ENCODE peak calls at places on chromosomes 3 and 15, in ten cellular contexts. One of them, this sample, is unnamed.

GRCh38 chr3:14768182-14768790 is 50.5 kb upstream of the FGD5 start:
- DNase-seq in breast epithelium: no peak
- DNase-seq in fibroblast of lung: no peak
- DNase-seq in RWPE1: no peak
- DNase-seq in GM20000: no peak
- DNase-seq in AG09309: no peak
- DNase-seq in BJ: no peak
- DNase-seq in endothelial cell: no peak
- DNase-seq in suprapubic skin: no peak
- DNase-seq in neural crest cell: no peak
- DNase-seq in this sample: no peak

GRCh38 chr3:32249184-32249782 is 10.8 kb downstream of the CMTM8 start:
- DNase-seq in breast epithelium: no peak
- DNase-seq in fibroblast of lung: peak
- DNase-seq in RWPE1: peak
- DNase-seq in GM20000: no peak
- DNase-seq in AG09309: peak
- DNase-seq in BJ: peak
- DNase-seq in endothelial cell: no peak
- DNase-seq in suprapubic skin: no peak
- DNase-seq in neural crest cell: no peak
- DNase-seq in this sample: peak

GRCh38 chr3:42505849-42506410 is 3.5 kb downstream of the VIPR1 start:
- DNase-seq in breast epithelium: peak
- DNase-seq in fibroblast of lung: no peak
- DNase-seq in RWPE1: no peak
- DNase-seq in GM20000: no peak
- DNase-seq in AG09309: no peak
- DNase-seq in BJ: no peak
- DNase-seq in endothelial cell: no peak
- DNase-seq in suprapubic skin: peak
- DNase-seq in neural crest cell: no peak
- DNase-seq in this sample: no peak

GRCh38 chr15:32979710-32980109 is 214.8 kb downstream of the FMN1 start:
- DNase-seq in breast epithelium: no peak
- DNase-seq in fibroblast of lung: peak
- DNase-seq in RWPE1: no peak
- DNase-seq in GM20000: no peak
- DNase-seq in AG09309: peak
- DNase-seq in BJ: peak
- DNase-seq in endothelial cell: no peak
- DNase-seq in suprapubic skin: no peak
- DNase-seq in neural crest cell: no peak
- DNase-seq in this sample: peak

GRCh38 chr15:57446393-57446792 is 70.1 kb downstream of the CGNL1 start:
- DNase-seq in breast epithelium: no peak
- DNase-seq in fibroblast of lung: no peak
- DNase-seq in RWPE1: no peak
- DNase-seq in GM20000: no peak
- DNase-seq in AG09309: no peak
- DNase-seq in BJ: no peak
- DNase-seq in endothelial cell: no peak
- DNase-seq in suprapubic skin: no peak
- DNase-seq in neural crest cell: no peak
- DNase-seq in this sample: no peak

GRCh38 chr15:42100021-42100800 is 5.8 kb upstream of the PLA2G4D start:
- DNase-seq in breast epithelium: no peak
- DNase-seq in fibroblast of lung: peak
- DNase-seq in RWPE1: no peak
- DNase-seq in GM20000: no peak
- DNase-seq in AG09309: no peak
- DNase-seq in BJ: no peak
- DNase-seq in endothelial cell: no peak
- DNase-seq in suprapubic skin: no peak
- DNase-seq in neural crest cell: no peak
- DNase-seq in this sample: no peak

GRCh38 chr3:51382076-51382745 is 2.9 kb upstream of the MANF start:
- DNase-seq in breast epithelium: no peak
- DNase-seq in fibroblast of lung: no peak
- DNase-seq in RWPE1: no peak
- DNase-seq in GM20000: no peak
- DNase-seq in AG09309: no peak
- DNase-seq in BJ: no peak
- DNase-seq in endothelial cell: no peak
- DNase-seq in suprapubic skin: peak
- DNase-seq in neural crest cell: no peak
- DNase-seq in this sample: no peak

GRCh38 chr3:72738752-72739520 is 109.3 kb downstream of the SHQ1 start:
- DNase-seq in breast epithelium: peak
- DNase-seq in fibroblast of lung: peak
- DNase-seq in RWPE1: peak
- DNase-seq in GM20000: peak
- DNase-seq in AG09309: no peak
- DNase-seq in BJ: no peak
- DNase-seq in endothelial cell: peak
- DNase-seq in suprapubic skin: no peak
- DNase-seq in neural crest cell: peak
- DNase-seq in this sample: no peak

GRCh38 chr15:47934342-47934741 is 186.4 kb upstream of the SLC24A5 start:
- DNase-seq in breast epithelium: no peak
- DNase-seq in fibroblast of lung: no peak
- DNase-seq in RWPE1: no peak
- DNase-seq in GM20000: no peak
- DNase-seq in AG09309: no peak
- DNase-seq in BJ: no peak
- DNase-seq in endothelial cell: no peak
- DNase-seq in suprapubic skin: no peak
- DNase-seq in neural crest cell: no peak
- DNase-seq in this sample: no peak

GRCh38 chr15:69843927-69844326 is 253.8 kb downstream of the TLE3 start:
- DNase-seq in breast epithelium: no peak
- DNase-seq in fibroblast of lung: no peak
- DNase-seq in RWPE1: no peak
- DNase-seq in GM20000: no peak
- DNase-seq in AG09309: no peak
- DNase-seq in BJ: no peak
- DNase-seq in endothelial cell: no peak
- DNase-seq in suprapubic skin: no peak
- DNase-seq in neural crest cell: no peak
- DNase-seq in this sample: no peak

GRCh38 chr15:69838951-69839350 is 258.8 kb downstream of the TLE3 start:
- DNase-seq in breast epithelium: no peak
- DNase-seq in fibroblast of lung: no peak
- DNase-seq in RWPE1: no peak
- DNase-seq in GM20000: no peak
- DNase-seq in AG09309: no peak
- DNase-seq in BJ: no peak
- DNase-seq in endothelial cell: no peak
- DNase-seq in suprapubic skin: no peak
- DNase-seq in neural crest cell: no peak
- DNase-seq in this sample: no peak

GRCh38 chr15:69843267-69843666 is 254.4 kb downstream of the TLE3 start:
- DNase-seq in breast epithelium: no peak
- DNase-seq in fibroblast of lung: no peak
- DNase-seq in RWPE1: no peak
- DNase-seq in GM20000: no peak
- DNase-seq in AG09309: no peak
- DNase-seq in BJ: no peak
- DNase-seq in endothelial cell: no peak
- DNase-seq in suprapubic skin: no peak
- DNase-seq in neural crest cell: no peak
- DNase-seq in this sample: no peak

GRCh38 chr15:69842851-69843250 is 254.9 kb downstream of the TLE3 start:
- DNase-seq in breast epithelium: no peak
- DNase-seq in fibroblast of lung: no peak
- DNase-seq in RWPE1: no peak
- DNase-seq in GM20000: no peak
- DNase-seq in AG09309: no peak
- DNase-seq in BJ: no peak
- DNase-seq in endothelial cell: no peak
- DNase-seq in suprapubic skin: no peak
- DNase-seq in neural crest cell: no peak
- DNase-seq in this sample: no peak

GRCh38 chr15:69841046-69841828 is 256.5 kb downstream of the TLE3 start:
- DNase-seq in breast epithelium: no peak
- DNase-seq in fibroblast of lung: no peak
- DNase-seq in RWPE1: no peak
- DNase-seq in GM20000: no peak
- DNase-seq in AG09309: no peak
- DNase-seq in BJ: no peak
- DNase-seq in endothelial cell: no peak
- DNase-seq in suprapubic skin: no peak
- DNase-seq in neural crest cell: no peak
- DNase-seq in this sample: no peak
- TF ChIP-seq CTCF in breast epithelium: no peak
- TF ChIP-seq CTCF in fibroblast of lung: no peak
- TF ChIP-seq CTCF in RWPE1: no peak
- TF ChIP-seq CTCF in GM20000: no peak
- TF ChIP-seq CTCF in AG09309: no peak
- TF ChIP-seq CTCF in BJ: no peak
- TF ChIP-seq CTCF in endothelial cell: no peak
- TF ChIP-seq CTCF in suprapubic skin: no peak
- TF ChIP-seq CTCF in neural crest cell: no peak
- TF ChIP-seq CTCF in this sample: no peak

DNA sequence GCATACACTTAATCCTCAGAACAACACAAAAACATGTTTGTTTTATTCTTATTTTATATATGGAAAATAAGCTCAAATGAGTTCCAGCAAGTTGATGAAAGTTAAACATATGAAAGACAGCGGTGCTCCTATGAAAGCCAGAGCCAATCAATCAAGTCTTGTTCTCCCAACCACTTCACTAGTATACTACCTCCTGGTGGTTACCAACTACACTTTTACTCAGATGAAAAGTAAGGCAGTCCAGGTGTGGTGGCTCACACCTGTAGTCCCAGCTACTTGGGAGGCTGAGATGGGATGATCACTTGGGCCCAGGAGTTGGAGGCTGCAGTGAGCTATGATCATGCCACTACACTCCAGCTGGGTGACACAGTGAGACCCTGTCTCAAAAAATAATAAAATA is 66.0 kb downstream of the MAGI1 start:
- DNase-seq in breast epithelium: no peak
- DNase-seq in fibroblast of lung: no peak
- DNase-seq in RWPE1: no peak
- DNase-seq in GM20000: no peak
- DNase-seq in AG09309: no peak
- DNase-seq in BJ: no peak
- DNase-seq in endothelial cell: no peak
- DNase-seq in suprapubic skin: no peak
- DNase-seq in neural crest cell: no peak
- DNase-seq in this sample: no peak
- TF ChIP-seq CTCF in breast epithelium: no peak
- TF ChIP-seq CTCF in fibroblast of lung: no peak
- TF ChIP-seq CTCF in RWPE1: no peak
- TF ChIP-seq CTCF in GM20000: no peak
- TF ChIP-seq CTCF in AG09309: no peak
- TF ChIP-seq CTCF in BJ: no peak
- TF ChIP-seq CTCF in endothelial cell: no peak
- TF ChIP-seq CTCF in suprapubic skin: no peak
- TF ChIP-seq CTCF in neural crest cell: no peak
- TF ChIP-seq CTCF in this sample: no peak

GRCh38 chr3:107189158-107189791 is 188.0 kb upstream of the CCDC54 start:
- DNase-seq in breast epithelium: no peak
- DNase-seq in fibroblast of lung: no peak
- DNase-seq in RWPE1: no peak
- DNase-seq in GM20000: no peak
- DNase-seq in AG09309: no peak
- DNase-seq in BJ: no peak
- DNase-seq in endothelial cell: no peak
- DNase-seq in suprapubic skin: no peak
- DNase-seq in neural crest cell: no peak
- DNase-seq in this sample: no peak

GRCh38 chr3:107188262-107188661 is 189.0 kb upstream of the CCDC54 start:
- DNase-seq in breast epithelium: no peak
- DNase-seq in fibroblast of lung: no peak
- DNase-seq in RWPE1: no peak
- DNase-seq in GM20000: no peak
- DNase-seq in AG09309: no peak
- DNase-seq in BJ: no peak
- DNase-seq in endothelial cell: no peak
- DNase-seq in suprapubic skin: no peak
- DNase-seq in neural crest cell: no peak
- DNase-seq in this sample: no peak

GRCh38 chr3:107184375-107184774 is 192.9 kb upstream of the CCDC54 start:
- DNase-seq in breast epithelium: no peak
- DNase-seq in fibroblast of lung: peak
- DNase-seq in RWPE1: no peak
- DNase-seq in GM20000: no peak
- DNase-seq in AG09309: peak
- DNase-seq in BJ: peak
- DNase-seq in endothelial cell: no peak
- DNase-seq in suprapubic skin: no peak
- DNase-seq in neural crest cell: no peak
- DNase-seq in this sample: no peak
- TF ChIP-seq CTCF in breast epithelium: no peak
- TF ChIP-seq CTCF in fibroblast of lung: no peak
- TF ChIP-seq CTCF in RWPE1: no peak
- TF ChIP-seq CTCF in GM20000: no peak
- TF ChIP-seq CTCF in AG09309: no peak
- TF ChIP-seq CTCF in BJ: no peak
- TF ChIP-seq CTCF in endothelial cell: no peak
- TF ChIP-seq CTCF in suprapubic skin: no peak
- TF ChIP-seq CTCF in neural crest cell: no peak
- TF ChIP-seq CTCF in this sample: no peak

GRCh38 chr15:50055333-50056278 is 63.4 kb downstream of the ATP8B4 start:
- DNase-seq in breast epithelium: no peak
- DNase-seq in fibroblast of lung: peak
- DNase-seq in RWPE1: no peak
- DNase-seq in GM20000: no peak
- DNase-seq in AG09309: peak
- DNase-seq in BJ: peak
- DNase-seq in endothelial cell: no peak
- DNase-seq in suprapubic skin: no peak
- DNase-seq in neural crest cell: no peak
- DNase-seq in this sample: peak

GRCh38 chr15:50051811-50052419 is 67.1 kb downstream of the ATP8B4 start:
- DNase-seq in breast epithelium: no peak
- DNase-seq in fibroblast of lung: peak
- DNase-seq in RWPE1: peak
- DNase-seq in GM20000: peak
- DNase-seq in AG09309: peak
- DNase-seq in BJ: peak
- DNase-seq in endothelial cell: peak
- DNase-seq in suprapubic skin: no peak
- DNase-seq in neural crest cell: peak
- DNase-seq in this sample: peak

GRCh38 chr15:50049871-50050270 is 69.2 kb downstream of the ATP8B4 start:
- DNase-seq in breast epithelium: no peak
- DNase-seq in fibroblast of lung: peak
- DNase-seq in RWPE1: no peak
- DNase-seq in GM20000: no peak
- DNase-seq in AG09309: peak
- DNase-seq in BJ: peak
- DNase-seq in endothelial cell: no peak
- DNase-seq in suprapubic skin: no peak
- DNase-seq in neural crest cell: no peak
- DNase-seq in this sample: peak

GRCh38 chr15:50051344-50051743 is 67.7 kb downstream of the ATP8B4 start:
- DNase-seq in breast epithelium: no peak
- DNase-seq in fibroblast of lung: no peak
- DNase-seq in RWPE1: no peak
- DNase-seq in GM20000: no peak
- DNase-seq in AG09309: no peak
- DNase-seq in BJ: no peak
- DNase-seq in endothelial cell: no peak
- DNase-seq in suprapubic skin: no peak
- DNase-seq in neural crest cell: no peak
- DNase-seq in this sample: no peak

GRCh38 chr15:50053457-50053856 is 65.6 kb downstream of the ATP8B4 start:
- DNase-seq in breast epithelium: no peak
- DNase-seq in fibroblast of lung: no peak
- DNase-seq in RWPE1: no peak
- DNase-seq in GM20000: no peak
- DNase-seq in AG09309: no peak
- DNase-seq in BJ: no peak
- DNase-seq in endothelial cell: no peak
- DNase-seq in suprapubic skin: no peak
- DNase-seq in neural crest cell: no peak
- DNase-seq in this sample: no peak
- TF ChIP-seq CTCF in breast epithelium: no peak
- TF ChIP-seq CTCF in fibroblast of lung: no peak
- TF ChIP-seq CTCF in RWPE1: no peak
- TF ChIP-seq CTCF in GM20000: no peak
- TF ChIP-seq CTCF in AG09309: no peak
- TF ChIP-seq CTCF in BJ: no peak
- TF ChIP-seq CTCF in endothelial cell: no peak
- TF ChIP-seq CTCF in suprapubic skin: no peak
- TF ChIP-seq CTCF in neural crest cell: no peak
- TF ChIP-seq CTCF in this sample: no peak